ENCODE peak calls at places on chromosomes 4 and X, in seven cellular contexts. Z is IMR-90, Y is H9, F is neuronal stem cell, B is trophoblast cell, G is H1, C is mesendoderm. Q is an unnamed sample.

GRCh38 chr4:148634476-148634875 is 192.3 kb upstream of the NR3C2 start:
- DNase-seq in Z (peak; percentile 20), Y (no peak), F (no peak), B (peak; percentile 62), G (no peak), C (no peak), Q (no peak)

GRCh38 chrX:44042731-44043130 is 69.5 kb upstream of the NDP start:
- DNase-seq in Z (peak; percentile 50), Y (no peak), F (no peak), B (no peak), G (no peak), C (no peak), Q (peak; percentile 8)

GRCh38 chr4:1453731-1454130 is 47.5 kb upstream of the NKX1-1 start:
- DNase-seq in Z (no peak), Y (no peak), F (no peak), B (no peak), G (no peak), C (no peak), Q (no peak)

GRCh38 chrX:47854474-47854873 is 17.8 kb downstream of the ZNF81 start:
- DNase-seq in Z (peak; percentile 13), Y (peak; percentile 34), F (no peak), B (peak; percentile 9), G (peak; percentile 43), C (peak; percentile 29), Q (peak; percentile 12)

GRCh38 chr4:129164243-129164642 is 68.3 kb downstream of the C4orf33 start:
- DNase-seq in Z (no peak), Y (no peak), F (no peak), B (no peak), G (no peak), C (peak; percentile 83), Q (no peak)

GRCh38 chrX:119692241-119693031 is 532 bp downstream of the SEPTIN6 start:
- DNase-seq in Z (peak; percentile 48), Y (peak; percentile 34), F (no peak), B (peak; percentile 28), G (peak; percentile 51), C (peak; percentile 32), Q (peak; percentile 54)

GRCh38 chr4:108851346-108851745 is 88.5 kb upstream of the ETNPPL start:
- DNase-seq in Z (peak; percentile 20), Y (no peak), F (no peak), B (no peak), G (no peak), C (no peak), Q (no peak)

GRCh38 chrX:18401848-18402213 is 23.6 kb upstream of the CDKL5 start:
- DNase-seq in Z (no peak), Y (no peak), F (no peak), B (no peak), G (no peak), C (no peak), Q (no peak)

GRCh38 chr4:55184600-55185523 is 59.5 kb upstream of the KDR start:
- DNase-seq in Z (peak; percentile 66), Y (peak; percentile 68), F (no peak), B (peak; percentile 76), G (peak; percentile 71), C (peak; percentile 75), Q (peak; percentile 76)

GRCh38 chr4:167614866-167615265 is 380.6 kb upstream of the SPOCK3 start:
- DNase-seq in Z (no peak), Y (no peak), F (no peak), B (peak; percentile 51), G (no peak), C (no peak), Q (no peak)
- H3K4ac ChIP-seq in Z (no peak overlapping the region), Y (no peak overlapping the region), F (no peak overlapping the region), B (no peak overlapping the region), G (no peak overlapping the region), C (no peak overlapping the region), Q (no peak overlapping the region)

GRCh38 chr4:79015406-79015805 is 76.2 kb upstream of the PAQR3 start:
- DNase-seq in Z (no peak), Y (no peak), F (no peak), B (no peak), G (no peak), C (no peak), Q (no peak)

GRCh38 chr4:79016878-79017277 is 77.6 kb upstream of the PAQR3 start:
- DNase-seq in Z (no peak), Y (no peak), F (no peak), B (no peak), G (no peak), C (no peak), Q (no peak)

DNA sequence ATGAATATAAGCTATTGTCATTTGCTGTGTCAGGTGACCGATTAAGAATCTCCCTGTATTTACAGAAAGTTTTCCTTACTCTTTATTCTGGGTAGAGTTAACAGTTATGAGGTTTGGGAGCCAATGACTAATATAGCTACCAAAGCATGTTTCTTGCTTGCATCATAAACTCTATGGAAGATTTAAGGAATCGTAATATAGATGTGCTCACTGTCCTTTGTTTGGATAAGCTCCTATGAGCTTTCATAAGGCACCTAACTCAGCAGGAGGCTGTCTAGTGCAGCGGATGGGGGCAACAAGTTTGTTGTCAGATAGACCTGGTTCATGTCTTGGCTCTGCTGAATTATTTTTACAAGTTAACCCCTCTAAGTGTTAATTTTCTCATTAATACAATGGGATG is 75.0 kb upstream of the PAQR3 start:
- DNase-seq in Z (no peak), Y (no peak), F (no peak), B (no peak), G (no peak), C (no peak), Q (no peak)
- H3K4ac ChIP-seq in Z (no peak overlapping the region), Y (no peak overlapping the region), F (no peak overlapping the region), B (no peak overlapping the region), G (no peak overlapping the region), C (no peak overlapping the region), Q (no peak overlapping the region)

GRCh38 chr4:103098746-103099421 is 750 bp downstream of the BDH2 start:
- DNase-seq in Z (peak; percentile 21), Y (no peak), F (no peak), B (no peak), G (no peak), C (no peak), Q (peak; percentile 24)

GRCh38 chr4:103099691-103100392 is at the start of gene BDH2:
- DNase-seq in Z (peak; percentile 97), Y (peak; percentile 35), F (peak; percentile 83), B (peak; percentile 72), G (no peak), C (peak; percentile 96), Q (peak; percentile 97)

GRCh38 chr4:103095080-103095479 is 4.6 kb downstream of the BDH2 start:
- DNase-seq in Z (no peak), Y (no peak), F (no peak), B (no peak), G (no peak), C (no peak), Q (no peak)

GRCh38 chr4:103098331-103098730 is 1.3 kb downstream of the BDH2 start:
- DNase-seq in Z (peak; percentile 4), Y (no peak), F (no peak), B (no peak), G (no peak), C (no peak), Q (no peak)

DNA sequence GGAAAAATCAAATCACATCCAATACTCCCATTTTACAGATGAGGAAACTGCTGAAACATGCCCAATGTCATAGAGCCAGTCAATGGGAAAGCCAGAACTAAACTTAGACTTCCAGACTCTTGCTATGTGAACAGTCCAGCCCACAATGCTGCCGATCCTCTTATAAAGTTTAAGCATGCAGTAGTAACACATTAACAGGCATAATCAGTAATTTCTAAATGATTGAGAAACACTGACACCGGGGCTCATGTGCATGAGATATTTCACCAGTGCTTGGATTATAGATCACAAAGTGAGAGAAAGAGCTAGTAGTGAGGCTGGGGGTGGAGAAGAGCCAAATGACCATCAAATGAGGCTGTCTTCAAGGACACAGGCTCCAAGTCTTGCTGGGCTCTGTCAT is 2.5 kb downstream of the BDH2 start:
- DNase-seq in Z (no peak), Y (no peak), F (no peak), B (no peak), G (no peak), C (no peak), Q (no peak)
- H3K4ac ChIP-seq in Z (no peak overlapping the region), Y (no peak overlapping the region), F (no peak overlapping the region), B (no peak overlapping the region), G (no peak overlapping the region), C (no peak overlapping the region), Q (no peak overlapping the region)

GRCh38 chr4:166165829-166166420 is 292.9 kb downstream of the TLL1 start:
- DNase-seq in Z (peak; percentile 68), Y (no peak), F (peak; percentile 74), B (peak; percentile 14), G (no peak), C (peak; percentile 73), Q (peak; percentile 79)
- H3K4ac ChIP-seq in Z (no peak overlapping the region), Y (no peak overlapping the region), F (no peak overlapping the region), B (no peak overlapping the region), G (no peak overlapping the region), C (no peak overlapping the region), Q (no peak overlapping the region)

DNA sequence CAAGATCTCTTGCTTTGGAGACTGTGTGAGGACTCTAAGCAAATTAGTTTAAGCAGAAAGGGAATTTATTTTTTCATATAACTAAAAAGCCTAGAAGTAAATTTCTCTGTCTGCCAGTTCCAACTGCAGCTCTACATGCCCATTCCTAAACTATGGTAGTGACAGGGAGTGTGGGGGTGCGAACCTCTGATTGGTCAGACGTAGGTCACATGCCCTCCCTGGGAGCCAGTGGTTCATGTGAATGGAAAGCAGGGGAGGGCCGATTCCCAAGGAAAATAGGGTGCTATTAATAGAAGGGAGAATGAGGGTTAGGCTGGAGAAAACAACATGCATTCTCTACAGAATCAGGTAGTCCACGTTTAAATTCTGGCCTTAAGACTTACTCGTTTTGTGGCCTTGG is 7.1 kb downstream of the RAB33B start:
- DNase-seq in Z (no peak), Y (peak; percentile 76), F (no peak), B (no peak), G (peak; percentile 67), C (peak; percentile 74), Q (no peak)
- H3K4ac ChIP-seq in Z (no peak overlapping the region), Y (no peak overlapping the region), F (no peak overlapping the region), B (no peak overlapping the region), G (no peak overlapping the region), C (no peak overlapping the region), Q (no peak overlapping the region)

DNA sequence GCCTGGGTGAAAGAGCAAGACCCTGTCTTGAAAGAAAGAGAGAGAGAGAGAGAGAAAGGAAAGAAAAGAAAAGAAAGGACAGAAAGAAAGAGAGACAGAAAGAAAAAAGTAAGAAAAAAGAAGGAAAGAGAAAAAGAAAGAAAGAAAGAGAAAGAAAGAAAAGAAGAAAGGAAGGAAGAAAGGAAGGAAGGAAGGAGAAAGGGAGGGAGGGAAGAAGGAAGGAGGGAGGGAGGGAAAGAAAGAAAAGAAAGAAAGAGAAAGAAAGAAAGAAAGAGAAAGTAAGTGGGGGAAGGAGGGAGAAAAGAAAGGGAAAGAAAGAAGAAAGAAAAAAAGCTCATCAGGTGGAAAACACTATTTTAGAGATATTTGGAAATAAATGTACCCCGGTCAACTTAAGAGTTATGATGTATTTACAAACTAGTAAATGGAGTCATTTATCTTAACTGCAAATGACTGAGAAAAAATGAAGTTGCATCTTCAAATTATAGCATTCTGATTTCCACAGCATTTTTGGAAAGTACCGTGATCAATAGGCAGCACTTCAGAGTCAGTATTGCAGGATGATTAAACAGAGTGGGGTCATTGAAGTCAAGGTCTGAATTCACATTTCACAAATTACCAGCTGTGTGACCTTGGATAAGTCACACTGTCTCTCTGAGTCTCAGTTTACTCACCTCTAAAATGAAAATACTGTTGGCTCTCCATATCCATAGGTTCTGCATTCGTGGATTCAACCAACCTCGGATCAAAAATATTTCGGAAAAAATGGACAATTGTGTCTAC is 64.1 kb upstream of the SMAD1 start:
- DNase-seq in Z (no peak), Y (no peak), F (no peak), B (no peak), G (no peak), C (no peak), Q (no peak)
- H3K4ac ChIP-seq in Z (no peak overlapping the region), Y (no peak overlapping the region), F (no peak overlapping the region), B (no peak overlapping the region), G (no peak overlapping the region), C (no peak overlapping the region), Q (no peak overlapping the region)

GRCh38 chrX:136866337-136867095 is 14.0 kb downstream of the RBMX start:
- DNase-seq in Z (no peak), Y (no peak), F (no peak), B (no peak), G (no peak), C (no peak), Q (no peak)
- H3K4ac ChIP-seq in Z (no peak overlapping the region), Y (no peak overlapping the region), F (no peak overlapping the region), B (no peak overlapping the region), G (no peak overlapping the region), C (no peak overlapping the region), Q (no peak overlapping the region)